ENCODE peak calls at places on chromosomes 12 and 14, in four cellular contexts. One of them, this sample, is unnamed.

GRCh38 chr12:131647667-131648066 is 63.2 kb upstream of the SFSWAP start:
- DNase-seq in H1: no peak
- DNase-seq in HepG2: no peak
- DNase-seq in K562: no peak
- DNase-seq in this sample: no peak

GRCh38 chr14:91297081-91297711 is 52.7 kb upstream of the GPR68 start:
- DNase-seq in H1: no peak
- DNase-seq in HepG2: no peak
- DNase-seq in K562: no peak
- DNase-seq in this sample: no peak

GRCh38 chr14:78851189-78851588 is 681.0 kb downstream of the NRXN3 start:
- DNase-seq in H1: no peak
- DNase-seq in HepG2: no peak
- DNase-seq in K562: no peak
- DNase-seq in this sample: no peak

GRCh38 chr12:124565071-124565491 is 2.3 kb downstream of the NCOR2 start:
- DNase-seq in H1: peak; percentile 68
- DNase-seq in HepG2: no peak
- DNase-seq in K562: no peak
- DNase-seq in this sample: no peak

GRCh38 chr12:131825146-131825892 is 2.9 kb upstream of the MMP17 start:
- DNase-seq in H1: no peak
- DNase-seq in HepG2: no peak
- DNase-seq in K562: no peak
- DNase-seq in this sample: no peak

GRCh38 chr14:102493585-102493984 is 16.0 kb downstream of the ANKRD9 start:
- DNase-seq in H1: no peak
- DNase-seq in HepG2: no peak
- DNase-seq in K562: no peak
- DNase-seq in this sample: no peak

GRCh38 chr12:53098354-53098981 is 1.0 kb downstream of the IGFBP6 start:
- DNase-seq in H1: no peak
- DNase-seq in HepG2: no peak
- DNase-seq in K562: peak; percentile 31
- DNase-seq in this sample: peak; percentile 74

GRCh38 chr14:29868000-29868399 is 59.6 kb downstream of the PRKD1 start:
- DNase-seq in H1: no peak
- DNase-seq in HepG2: no peak
- DNase-seq in K562: no peak
- DNase-seq in this sample: no peak

GRCh38 chr12:50458606-50459005 is 46.2 kb upstream of the DIP2B start:
- DNase-seq in H1: no peak
- DNase-seq in HepG2: no peak
- DNase-seq in K562: no peak
- DNase-seq in this sample: no peak

GRCh38 chr14:89266754-89267153 is 150.3 kb downstream of the FOXN3 start:
- DNase-seq in H1: no peak
- DNase-seq in HepG2: no peak
- DNase-seq in K562: no peak
- DNase-seq in this sample: no peak

GRCh38 chr14:89267163-89267562 is 149.9 kb downstream of the FOXN3 start:
- DNase-seq in H1: no peak
- DNase-seq in HepG2: no peak
- DNase-seq in K562: no peak
- DNase-seq in this sample: no peak

GRCh38 chr14:89269404-89269803 is 147.6 kb downstream of the FOXN3 start:
- DNase-seq in H1: no peak
- DNase-seq in HepG2: peak; percentile 49
- DNase-seq in K562: no peak
- DNase-seq in this sample: no peak

GRCh38 chr14:89267656-89268055 is 149.4 kb downstream of the FOXN3 start:
- DNase-seq in H1: no peak
- DNase-seq in HepG2: no peak
- DNase-seq in K562: no peak
- DNase-seq in this sample: no peak

GRCh38 chr14:89268514-89268913 is 148.5 kb downstream of the FOXN3 start:
- DNase-seq in H1: no peak
- DNase-seq in HepG2: no peak
- DNase-seq in K562: no peak
- DNase-seq in this sample: no peak
- TF ChIP-seq MAFK in H1: no peak
- TF ChIP-seq MAFK in HepG2: no peak
- TF ChIP-seq MAFK in K562: no peak
- TF ChIP-seq MAFK in this sample: no peak

GRCh38 chr14:51368721-51369163 is 128.7 kb downstream of the TMX1 start:
- DNase-seq in H1: no peak
- DNase-seq in HepG2: no peak
- DNase-seq in K562: no peak
- DNase-seq in this sample: no peak
- TF ChIP-seq CHD2 in H1: no peak
- TF ChIP-seq CHD2 in HepG2: no peak
- TF ChIP-seq CHD2 in K562: no peak
- TF ChIP-seq CHD2 in this sample: no peak

GRCh38 chr12:80356092-80356491 is 87.9 kb upstream of the PTPRQ start:
- DNase-seq in H1: no peak
- DNase-seq in HepG2: no peak
- DNase-seq in K562: no peak
- DNase-seq in this sample: no peak

GRCh38 chr12:80353254-80353653 is 90.8 kb upstream of the PTPRQ start:
- DNase-seq in H1: no peak
- DNase-seq in HepG2: peak; percentile 83
- DNase-seq in K562: no peak
- DNase-seq in this sample: peak; percentile 5

DNA sequence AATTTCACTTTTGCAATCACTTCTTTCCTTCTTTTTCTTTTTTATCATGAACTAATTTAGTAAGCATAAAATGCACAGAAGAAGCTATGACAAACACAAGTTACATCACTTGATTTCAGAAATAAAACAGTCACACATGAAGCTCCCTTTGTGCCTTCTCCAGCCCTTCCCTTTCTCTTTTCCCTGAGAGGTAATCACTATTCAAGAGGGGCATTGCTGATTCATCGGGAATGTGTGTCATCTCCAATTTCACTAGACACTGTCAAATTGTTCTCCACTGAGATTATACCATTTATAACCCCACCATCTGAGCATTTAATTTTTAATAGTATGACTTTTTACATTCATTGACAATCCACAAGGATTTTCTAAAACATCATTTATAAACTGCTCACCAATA is 91.6 kb upstream of the PTPRQ start:
- DNase-seq in H1: no peak
- DNase-seq in HepG2: no peak
- DNase-seq in K562: no peak
- DNase-seq in this sample: no peak
- TF ChIP-seq MAFK in H1: no peak
- TF ChIP-seq MAFK in HepG2: no peak
- TF ChIP-seq MAFK in K562: no peak
- TF ChIP-seq MAFK in this sample: no peak

GRCh38 chr12:127463237-127463636 is 803.7 kb upstream of the TMEM132C start:
- DNase-seq in H1: no peak
- DNase-seq in HepG2: no peak
- DNase-seq in K562: no peak
- DNase-seq in this sample: no peak

GRCh38 chr12:127457726-127458125 is 809.2 kb upstream of the TMEM132C start:
- DNase-seq in H1: no peak
- DNase-seq in HepG2: no peak
- DNase-seq in K562: no peak
- DNase-seq in this sample: no peak

GRCh38 chr12:127459687-127460086 is 807.3 kb upstream of the TMEM132C start:
- DNase-seq in H1: no peak
- DNase-seq in HepG2: no peak
- DNase-seq in K562: peak; percentile 14
- DNase-seq in this sample: peak; percentile 19

GRCh38 chr12:127455347-127456265 is 811.4 kb upstream of the TMEM132C start:
- DNase-seq in H1: peak; percentile 90
- DNase-seq in HepG2: no peak
- DNase-seq in K562: no peak
- DNase-seq in this sample: no peak

DNA sequence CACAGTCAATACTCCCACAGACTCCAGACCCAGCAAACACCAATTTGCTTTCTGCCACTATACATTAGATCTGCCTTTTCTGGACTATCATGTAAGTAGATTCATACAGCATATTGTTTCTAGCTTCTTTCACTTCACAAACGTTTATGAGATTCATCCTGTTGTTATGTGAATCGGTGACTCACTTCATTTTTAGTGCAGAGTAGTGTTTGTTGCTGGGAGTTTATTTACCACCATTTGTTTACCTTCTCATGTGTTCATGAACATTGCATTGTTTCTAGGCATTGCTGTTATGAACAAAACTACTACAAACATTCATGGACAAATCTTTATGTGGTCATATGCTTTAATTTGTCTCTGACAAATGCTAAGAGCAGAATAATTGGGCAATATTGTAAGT is 807.8 kb upstream of the TMEM132C start:
- DNase-seq in H1: no peak
- DNase-seq in HepG2: no peak
- DNase-seq in K562: no peak
- DNase-seq in this sample: no peak
- TF ChIP-seq CHD2 in H1: no peak
- TF ChIP-seq CHD2 in HepG2: no peak
- TF ChIP-seq CHD2 in K562: no peak
- TF ChIP-seq CHD2 in this sample: no peak

GRCh38 chr12:25058012-25058411 is 109.1 kb upstream of the BCAT1 start:
- DNase-seq in H1: no peak
- DNase-seq in HepG2: no peak
- DNase-seq in K562: no peak
- DNase-seq in this sample: no peak
- TF ChIP-seq MAFK in H1: no peak
- TF ChIP-seq MAFK in HepG2: no peak
- TF ChIP-seq MAFK in K562: no peak
- TF ChIP-seq MAFK in this sample: no peak

GRCh38 chr14:49966304-49966809 is 73.5 kb downstream of the ARF6 start:
- DNase-seq in H1: peak; percentile 54
- DNase-seq in HepG2: peak; percentile 84
- DNase-seq in K562: no peak
- DNase-seq in this sample: peak; percentile 87

GRCh38 chr14:49969961-49970360 is 77.1 kb downstream of the ARF6 start:
- DNase-seq in H1: no peak
- DNase-seq in HepG2: no peak
- DNase-seq in K562: no peak
- DNase-seq in this sample: no peak

GRCh38 chr14:49970474-49971147 is 77.7 kb downstream of the ARF6 start:
- DNase-seq in H1: no peak
- DNase-seq in HepG2: no peak
- DNase-seq in K562: peak; percentile 38
- DNase-seq in this sample: no peak

GRCh38 chr14:49971156-49972141 is 78.6 kb downstream of the ARF6 start:
- DNase-seq in H1: no peak
- DNase-seq in HepG2: no peak
- DNase-seq in K562: no peak
- DNase-seq in this sample: no peak

DNA sequence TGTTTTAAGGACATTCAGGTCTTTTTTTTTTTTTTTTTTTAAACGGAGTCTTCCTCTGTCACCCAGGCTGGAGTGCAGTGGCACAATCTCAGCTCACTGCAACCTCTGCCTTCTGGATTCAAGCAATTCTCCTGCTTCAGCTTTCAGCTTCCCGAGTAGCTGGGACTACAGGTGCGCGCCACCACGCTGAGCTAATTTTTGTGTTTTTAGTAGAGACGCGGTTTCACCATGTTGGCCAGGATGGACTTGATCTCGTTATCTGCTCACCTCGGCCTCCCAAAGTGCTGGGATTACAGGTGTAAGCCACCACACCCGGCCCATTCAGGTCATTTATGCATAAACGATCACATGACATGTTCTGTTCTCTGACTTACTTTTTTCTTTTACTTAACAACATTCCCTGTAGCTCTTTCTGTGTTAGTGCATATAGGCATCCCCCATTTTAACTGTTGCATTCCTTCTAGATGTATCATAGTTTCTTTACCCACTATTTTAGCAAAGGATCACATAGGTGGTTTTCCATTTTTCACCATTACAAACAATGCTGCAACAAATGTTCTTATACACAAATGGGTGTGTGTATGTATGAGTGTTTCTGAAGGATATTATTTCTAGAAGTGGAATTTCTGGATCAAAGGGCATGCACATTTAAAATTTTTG is 74.2 kb downstream of the ARF6 start:
- DNase-seq in H1: no peak
- DNase-seq in HepG2: no peak
- DNase-seq in K562: no peak
- DNase-seq in this sample: no peak
- TF ChIP-seq CHD2 in H1: no peak
- TF ChIP-seq CHD2 in HepG2: no peak
- TF ChIP-seq CHD2 in K562: no peak
- TF ChIP-seq CHD2 in this sample: no peak